ENCODE peak calls at places on chromosome 1, in seven cellular contexts. One of them, this sample, is unnamed. For H3K27me3, the result is how much of the 10 kb centered on the place peaks cover.

GRCh38 chr1:93612510-93612909 is 69.1 kb downstream of the BCAR3 start:
- DNase-seq in Panc1: no peak
- DNase-seq in A673: no peak
- DNase-seq in SJSA1: no peak
- DNase-seq in HL-60: no peak
- DNase-seq in mesendoderm: no peak
- DNase-seq in upper lobe of right lung: no peak
- DNase-seq in this sample: no peak

GRCh38 chr1:59054172-59054571 is 242.7 kb upstream of the FGGY start:
- DNase-seq in Panc1: no peak
- DNase-seq in A673: no peak
- DNase-seq in SJSA1: no peak
- DNase-seq in HL-60: no peak
- DNase-seq in mesendoderm: no peak
- DNase-seq in upper lobe of right lung: no peak
- DNase-seq in this sample: no peak

GRCh38 chr1:247746391-247746935 is 1.5 kb downstream of the OR14A2 start:
- DNase-seq in Panc1: no peak
- DNase-seq in A673: no peak
- DNase-seq in SJSA1: no peak
- DNase-seq in HL-60: no peak
- DNase-seq in mesendoderm: peak
- DNase-seq in upper lobe of right lung: no peak
- DNase-seq in this sample: no peak

GRCh38 chr1:153217212-153217611 is at the start of gene PRR9:
- DNase-seq in Panc1: no peak
- DNase-seq in A673: no peak
- DNase-seq in SJSA1: no peak
- DNase-seq in HL-60: no peak
- DNase-seq in mesendoderm: peak
- DNase-seq in upper lobe of right lung: no peak
- DNase-seq in this sample: no peak

GRCh38 chr1:43235040-43235439 is 34.7 kb upstream of the TMEM125 start:
- DNase-seq in Panc1: no peak
- DNase-seq in A673: no peak
- DNase-seq in SJSA1: no peak
- DNase-seq in HL-60: no peak
- DNase-seq in mesendoderm: no peak
- DNase-seq in upper lobe of right lung: no peak
- DNase-seq in this sample: no peak

GRCh38 chr1:92989253-92989652 is 28.0 kb upstream of the DIPK1A start:
- DNase-seq in Panc1: no peak
- DNase-seq in A673: no peak
- DNase-seq in SJSA1: no peak
- DNase-seq in HL-60: no peak
- DNase-seq in mesendoderm: no peak
- DNase-seq in upper lobe of right lung: no peak
- DNase-seq in this sample: no peak

GRCh38 chr1:87806377-87807094 is 477.9 kb downstream of the LMO4 start:
- DNase-seq in Panc1: no peak
- DNase-seq in A673: no peak
- DNase-seq in SJSA1: no peak
- DNase-seq in HL-60: no peak
- DNase-seq in mesendoderm: no peak
- DNase-seq in upper lobe of right lung: no peak
- DNase-seq in this sample: no peak

GRCh38 chr1:32201011-32201855 is 838 bp downstream of the CCDC28B start:
- DNase-seq in Panc1: no peak
- DNase-seq in A673: peak
- DNase-seq in SJSA1: peak
- DNase-seq in HL-60: no peak
- DNase-seq in mesendoderm: peak
- DNase-seq in upper lobe of right lung: peak
- DNase-seq in this sample: no peak

GRCh38 chr1:63779338-63779819 is 5.6 kb downstream of the ROR1 start:
- DNase-seq in Panc1: no peak
- DNase-seq in A673: no peak
- DNase-seq in SJSA1: peak
- DNase-seq in HL-60: no peak
- DNase-seq in mesendoderm: peak
- DNase-seq in upper lobe of right lung: no peak
- DNase-seq in this sample: no peak

GRCh38 chr1:32101233-32101681 is 6.6 kb upstream of the KPNA6 start:
- DNase-seq in Panc1: no peak
- DNase-seq in A673: peak
- DNase-seq in SJSA1: no peak
- DNase-seq in HL-60: peak
- DNase-seq in mesendoderm: peak
- DNase-seq in upper lobe of right lung: no peak
- DNase-seq in this sample: no peak

GRCh38 chr1:6460349-6461236 is 5.4 kb downstream of the TNFRSF25 start:
- DNase-seq in Panc1: no peak
- DNase-seq in A673: no peak
- DNase-seq in SJSA1: no peak
- DNase-seq in HL-60: no peak
- DNase-seq in mesendoderm: no peak
- DNase-seq in upper lobe of right lung: no peak
- DNase-seq in this sample: no peak

GRCh38 chr1:53585116-53585515 is 125.9 kb downstream of the DMRTB1 start:
- DNase-seq in Panc1: no peak
- DNase-seq in A673: no peak
- DNase-seq in SJSA1: no peak
- DNase-seq in HL-60: no peak
- DNase-seq in mesendoderm: no peak
- DNase-seq in upper lobe of right lung: no peak
- DNase-seq in this sample: no peak

DNA sequence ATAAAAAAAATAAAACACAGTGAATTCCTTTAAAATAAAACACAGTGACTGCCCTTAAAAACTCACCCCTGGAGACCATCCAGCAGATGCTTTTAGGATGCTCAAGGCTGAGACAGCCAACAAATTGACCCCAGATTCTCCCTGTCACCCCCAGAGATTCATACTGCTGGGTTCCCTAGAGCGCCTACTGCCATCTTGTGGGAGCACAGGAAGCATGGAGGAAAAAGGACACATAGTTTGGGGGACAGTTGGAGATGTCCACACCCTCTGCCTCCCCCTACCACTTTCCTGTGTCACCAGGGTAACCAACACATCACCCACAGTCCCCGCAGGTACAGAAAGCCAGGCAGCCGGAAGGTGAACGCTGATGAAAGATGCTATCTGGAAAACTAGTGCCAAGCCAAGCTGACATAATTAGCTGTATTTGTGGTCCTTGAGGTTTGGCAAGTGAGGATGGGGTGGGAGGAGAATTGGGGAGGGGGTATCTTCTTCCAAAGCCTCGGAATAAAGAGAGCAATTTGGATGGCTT is 30.8 kb downstream of the KLHDC7A start:
- DNase-seq in Panc1: no peak
- DNase-seq in A673: no peak
- DNase-seq in SJSA1: no peak
- DNase-seq in HL-60: no peak
- DNase-seq in mesendoderm: no peak
- DNase-seq in upper lobe of right lung: no peak
- DNase-seq in this sample: no peak
- H3K27me3 ChIP-seq in Panc1: under half
- H3K27me3 ChIP-seq in A673: under half
- H3K27me3 ChIP-seq in SJSA1: under half
- H3K27me3 ChIP-seq in HL-60: under half
- H3K27me3 ChIP-seq in mesendoderm: under half
- H3K27me3 ChIP-seq in upper lobe of right lung: under half
- H3K27me3 ChIP-seq in this sample: under half

GRCh38 chr1:108142773-108143394 is 57.3 kb downstream of the SLC25A24 start:
- DNase-seq in Panc1: no peak
- DNase-seq in A673: no peak
- DNase-seq in SJSA1: no peak
- DNase-seq in HL-60: no peak
- DNase-seq in mesendoderm: no peak
- DNase-seq in upper lobe of right lung: no peak
- DNase-seq in this sample: no peak
- H3K27ac ChIP-seq in Panc1: no peak
- H3K27ac ChIP-seq in A673: no peak
- H3K27ac ChIP-seq in SJSA1: no peak
- H3K27ac ChIP-seq in HL-60: no peak
- H3K27ac ChIP-seq in mesendoderm: no peak
- H3K27ac ChIP-seq in upper lobe of right lung: no peak
- H3K27ac ChIP-seq in this sample: no peak

GRCh38 chr1:220894924-220895256 is 15.6 kb downstream of the HLX start:
- DNase-seq in Panc1: no peak
- DNase-seq in A673: no peak
- DNase-seq in SJSA1: no peak
- DNase-seq in HL-60: no peak
- DNase-seq in mesendoderm: no peak
- DNase-seq in upper lobe of right lung: no peak
- DNase-seq in this sample: no peak
- H3K27me3 ChIP-seq in Panc1: under half
- H3K27me3 ChIP-seq in A673: under half
- H3K27me3 ChIP-seq in SJSA1: under half
- H3K27me3 ChIP-seq in HL-60: under half
- H3K27me3 ChIP-seq in mesendoderm: half or more
- H3K27me3 ChIP-seq in upper lobe of right lung: half or more
- H3K27me3 ChIP-seq in this sample: under half

GRCh38 chr1:207088731-207089626 is at the start of gene C4BPB:
- DNase-seq in Panc1: no peak
- DNase-seq in A673: no peak
- DNase-seq in SJSA1: no peak
- DNase-seq in HL-60: no peak
- DNase-seq in mesendoderm: peak
- DNase-seq in upper lobe of right lung: no peak
- DNase-seq in this sample: no peak
- H3K27ac ChIP-seq in Panc1: no peak
- H3K27ac ChIP-seq in A673: no peak
- H3K27ac ChIP-seq in SJSA1: peak
- H3K27ac ChIP-seq in HL-60: no peak
- H3K27ac ChIP-seq in mesendoderm: no peak
- H3K27ac ChIP-seq in upper lobe of right lung: no peak
- H3K27ac ChIP-seq in this sample: no peak

GRCh38 chr1:22404486-22404885 is 47.2 kb upstream of the ZBTB40 start:
- DNase-seq in Panc1: no peak
- DNase-seq in A673: no peak
- DNase-seq in SJSA1: no peak
- DNase-seq in HL-60: no peak
- DNase-seq in mesendoderm: no peak
- DNase-seq in upper lobe of right lung: no peak
- DNase-seq in this sample: no peak
- H3K27me3 ChIP-seq in Panc1: under half
- H3K27me3 ChIP-seq in A673: under half
- H3K27me3 ChIP-seq in SJSA1: under half
- H3K27me3 ChIP-seq in HL-60: under half
- H3K27me3 ChIP-seq in mesendoderm: under half
- H3K27me3 ChIP-seq in upper lobe of right lung: under half
- H3K27me3 ChIP-seq in this sample: under half

GRCh38 chr1:196405839-196406238 is 202.4 kb downstream of the KCNT2 start:
- DNase-seq in Panc1: no peak
- DNase-seq in A673: no peak
- DNase-seq in SJSA1: no peak
- DNase-seq in HL-60: no peak
- DNase-seq in mesendoderm: no peak
- DNase-seq in upper lobe of right lung: no peak
- DNase-seq in this sample: no peak

GRCh38 chr1:196410768-196411167 is 197.5 kb downstream of the KCNT2 start:
- DNase-seq in Panc1: no peak
- DNase-seq in A673: no peak
- DNase-seq in SJSA1: no peak
- DNase-seq in HL-60: no peak
- DNase-seq in mesendoderm: no peak
- DNase-seq in upper lobe of right lung: no peak
- DNase-seq in this sample: no peak

GRCh38 chr1:196409586-196409985 is 198.7 kb downstream of the KCNT2 start:
- DNase-seq in Panc1: no peak
- DNase-seq in A673: no peak
- DNase-seq in SJSA1: no peak
- DNase-seq in HL-60: no peak
- DNase-seq in mesendoderm: no peak
- DNase-seq in upper lobe of right lung: no peak
- DNase-seq in this sample: no peak

GRCh38 chr1:196403803-196404690 is 204.2 kb downstream of the KCNT2 start:
- DNase-seq in Panc1: no peak
- DNase-seq in A673: no peak
- DNase-seq in SJSA1: no peak
- DNase-seq in HL-60: no peak
- DNase-seq in mesendoderm: peak
- DNase-seq in upper lobe of right lung: no peak
- DNase-seq in this sample: no peak

GRCh38 chr1:196407358-196408041 is 200.7 kb downstream of the KCNT2 start:
- DNase-seq in Panc1: no peak
- DNase-seq in A673: no peak
- DNase-seq in SJSA1: no peak
- DNase-seq in HL-60: no peak
- DNase-seq in mesendoderm: peak
- DNase-seq in upper lobe of right lung: no peak
- DNase-seq in this sample: no peak
- H3K27ac ChIP-seq in Panc1: peak
- H3K27ac ChIP-seq in A673: no peak
- H3K27ac ChIP-seq in SJSA1: peak
- H3K27ac ChIP-seq in HL-60: no peak
- H3K27ac ChIP-seq in mesendoderm: no peak
- H3K27ac ChIP-seq in upper lobe of right lung: peak
- H3K27ac ChIP-seq in this sample: no peak

GRCh38 chr1:10869933-10870332 is 73.5 kb upstream of the CASZ1 start:
- DNase-seq in Panc1: no peak
- DNase-seq in A673: no peak
- DNase-seq in SJSA1: no peak
- DNase-seq in HL-60: no peak
- DNase-seq in mesendoderm: no peak
- DNase-seq in upper lobe of right lung: no peak
- DNase-seq in this sample: no peak
- H3K27me3 ChIP-seq in Panc1: under half
- H3K27me3 ChIP-seq in A673: under half
- H3K27me3 ChIP-seq in SJSA1: under half
- H3K27me3 ChIP-seq in HL-60: under half
- H3K27me3 ChIP-seq in mesendoderm: under half
- H3K27me3 ChIP-seq in upper lobe of right lung: under half
- H3K27me3 ChIP-seq in this sample: under half

GRCh38 chr1:155244368-155245162 is 10.7 kb downstream of the ENTREP3 start:
- DNase-seq in Panc1: peak
- DNase-seq in A673: peak
- DNase-seq in SJSA1: peak
- DNase-seq in HL-60: peak
- DNase-seq in mesendoderm: peak
- DNase-seq in upper lobe of right lung: peak
- DNase-seq in this sample: peak

GRCh38 chr1:155242805-155243358 is 12.4 kb downstream of the ENTREP3 start:
- DNase-seq in Panc1: no peak
- DNase-seq in A673: no peak
- DNase-seq in SJSA1: no peak
- DNase-seq in HL-60: no peak
- DNase-seq in mesendoderm: no peak
- DNase-seq in upper lobe of right lung: no peak
- DNase-seq in this sample: no peak

GRCh38 chr1:155241069-155241679 is 14.1 kb downstream of the ENTREP3 start:
- DNase-seq in Panc1: no peak
- DNase-seq in A673: peak
- DNase-seq in SJSA1: peak
- DNase-seq in HL-60: peak
- DNase-seq in mesendoderm: peak
- DNase-seq in upper lobe of right lung: no peak
- DNase-seq in this sample: no peak

GRCh38 chr1:155245163-155245524 is 10.1 kb downstream of the ENTREP3 start:
- DNase-seq in Panc1: no peak
- DNase-seq in A673: no peak
- DNase-seq in SJSA1: no peak
- DNase-seq in HL-60: no peak
- DNase-seq in mesendoderm: no peak
- DNase-seq in upper lobe of right lung: no peak
- DNase-seq in this sample: no peak

GRCh38 chr1:155241851-155242264 is 13.4 kb downstream of the ENTREP3 start:
- DNase-seq in Panc1: no peak
- DNase-seq in A673: no peak
- DNase-seq in SJSA1: no peak
- DNase-seq in HL-60: peak
- DNase-seq in mesendoderm: no peak
- DNase-seq in upper lobe of right lung: no peak
- DNase-seq in this sample: no peak
- H3K27ac ChIP-seq in Panc1: peak
- H3K27ac ChIP-seq in A673: peak
- H3K27ac ChIP-seq in SJSA1: no peak
- H3K27ac ChIP-seq in HL-60: peak
- H3K27ac ChIP-seq in mesendoderm: no peak
- H3K27ac ChIP-seq in upper lobe of right lung: no peak
- H3K27ac ChIP-seq in this sample: no peak

This sample was measured in thoracic aorta.